ENCODE peak calls at places on chromosome 4, in five cellular contexts. One of them, this sample, is unnamed.
A peak's percentile ranks its signal among the peaks of the same experiment; 100 is the strongest.

GRCh38 chr4:28772066-28772465 is 1911.4 kb downstream of the STIM2 start:
- DNase-seq in glomerular endothelial cell: no peak
- DNase-seq in activated T-cell treated with anti-CD3 and anti-CD28 coated beads for 24 hours: no peak
- DNase-seq in H7: no peak
- DNase-seq in osteocyte: no peak
- DNase-seq in this sample: no peak

GRCh38 chr4:182932651-182933050 is 15.5 kb upstream of the DCTD start:
- DNase-seq in glomerular endothelial cell: no peak
- DNase-seq in activated T-cell treated with anti-CD3 and anti-CD28 coated beads for 24 hours: no peak
- DNase-seq in H7: no peak
- DNase-seq in osteocyte: no peak
- DNase-seq in this sample: no peak

GRCh38 chr4:20430555-20430954 is 178.8 kb downstream of the SLIT2 start:
- DNase-seq in glomerular endothelial cell: no peak
- DNase-seq in activated T-cell treated with anti-CD3 and anti-CD28 coated beads for 24 hours: no peak
- DNase-seq in H7: no peak
- DNase-seq in osteocyte: no peak
- DNase-seq in this sample: no peak

GRCh38 chr4:140188975-140189374 is 35.0 kb upstream of the MAML3 start:
- DNase-seq in glomerular endothelial cell: peak; percentile 25
- DNase-seq in activated T-cell treated with anti-CD3 and anti-CD28 coated beads for 24 hours: no peak
- DNase-seq in H7: no peak
- DNase-seq in osteocyte: no peak
- DNase-seq in this sample: no peak

GRCh38 chr4:175705407-175705806 is 106.7 kb downstream of the GPM6A start:
- DNase-seq in glomerular endothelial cell: no peak
- DNase-seq in activated T-cell treated with anti-CD3 and anti-CD28 coated beads for 24 hours: no peak
- DNase-seq in H7: peak; percentile 44
- DNase-seq in osteocyte: no peak
- DNase-seq in this sample: no peak

GRCh38 chr4:118762753-118763477 is 73.0 kb downstream of the SEC24D start:
- DNase-seq in glomerular endothelial cell: no peak
- DNase-seq in activated T-cell treated with anti-CD3 and anti-CD28 coated beads for 24 hours: no peak
- DNase-seq in H7: no peak
- DNase-seq in osteocyte: no peak
- DNase-seq in this sample: no peak

GRCh38 chr4:2263701-2264321 is 1.9 kb upstream of the MXD4 start:
- DNase-seq in glomerular endothelial cell: no peak
- DNase-seq in activated T-cell treated with anti-CD3 and anti-CD28 coated beads for 24 hours: no peak
- DNase-seq in H7: no peak
- DNase-seq in osteocyte: no peak
- DNase-seq in this sample: no peak

GRCh38 chr4:46993075-46994006 is at the start of gene GABRA4:
- DNase-seq in glomerular endothelial cell: no peak
- DNase-seq in activated T-cell treated with anti-CD3 and anti-CD28 coated beads for 24 hours: no peak
- DNase-seq in H7: peak; percentile 69
- DNase-seq in osteocyte: no peak
- DNase-seq in this sample: no peak

GRCh38 chr4:27289704-27290103 is 429.1 kb downstream of the STIM2 start:
- DNase-seq in glomerular endothelial cell: no peak
- DNase-seq in activated T-cell treated with anti-CD3 and anti-CD28 coated beads for 24 hours: no peak
- DNase-seq in H7: no peak
- DNase-seq in osteocyte: no peak
- DNase-seq in this sample: no peak

GRCh38 chr4:154491341-154491679 is 289 bp downstream of the DCHS2 start:
- DNase-seq in glomerular endothelial cell: no peak
- DNase-seq in activated T-cell treated with anti-CD3 and anti-CD28 coated beads for 24 hours: no peak
- DNase-seq in H7: no peak
- DNase-seq in osteocyte: no peak
- DNase-seq in this sample: no peak

This sample was measured in vagina.